ENCODE peak calls at places on chromosomes 13 and 19, in eight cellular contexts. One of them, this sample, is unnamed.

GRCh38 chr13:79749985-79750551 is 269.1 kb downstream of the NDFIP2 start:
- DNase-seq in activated CD8-positive, alpha-beta memory T cell treated with anti-CD3 and anti-CD28 coated beads, Interleukin-2, amount 10 ng/mL, durations not matched to agents 7 days and 5 days: no peak
- DNase-seq in epithelial cell of esophagus: peak; percentile 67
- DNase-seq in heart left ventricle: peak; percentile 57
- DNase-seq in GM12891: no peak
- DNase-seq in GM04503: peak; percentile 96
- DNase-seq in globus pallidus: no peak
- DNase-seq in stromal cell of bone marrow: peak; percentile 61
- DNase-seq in this sample: peak; percentile 55

GRCh38 chr13:96946709-96947311 is 47.5 kb downstream of the OXGR1 start:
- DNase-seq in activated CD8-positive, alpha-beta memory T cell treated with anti-CD3 and anti-CD28 coated beads, Interleukin-2, amount 10 ng/mL, durations not matched to agents 7 days and 5 days: no peak
- DNase-seq in epithelial cell of esophagus: peak; percentile 21
- DNase-seq in heart left ventricle: no peak
- DNase-seq in GM12891: no peak
- DNase-seq in GM04503: no peak
- DNase-seq in globus pallidus: no peak
- DNase-seq in stromal cell of bone marrow: no peak
- DNase-seq in this sample: no peak

GRCh38 chr13:64912141-64912540 is 2318.0 kb downstream of the PCDH9 start:
- DNase-seq in activated CD8-positive, alpha-beta memory T cell treated with anti-CD3 and anti-CD28 coated beads, Interleukin-2, amount 10 ng/mL, durations not matched to agents 7 days and 5 days: no peak
- DNase-seq in epithelial cell of esophagus: peak; percentile 74
- DNase-seq in heart left ventricle: no peak
- DNase-seq in GM12891: no peak
- DNase-seq in GM04503: peak; percentile 25
- DNase-seq in globus pallidus: no peak
- DNase-seq in stromal cell of bone marrow: peak; percentile 2
- DNase-seq in this sample: no peak

GRCh38 chr13:80001510-80001842 is 339.4 kb downstream of the SPRY2 start:
- DNase-seq in activated CD8-positive, alpha-beta memory T cell treated with anti-CD3 and anti-CD28 coated beads, Interleukin-2, amount 10 ng/mL, durations not matched to agents 7 days and 5 days: no peak
- DNase-seq in epithelial cell of esophagus: no peak
- DNase-seq in heart left ventricle: no peak
- DNase-seq in GM12891: no peak
- DNase-seq in GM04503: no peak
- DNase-seq in globus pallidus: peak; percentile 43
- DNase-seq in stromal cell of bone marrow: no peak
- DNase-seq in this sample: no peak

GRCh38 chr19:29665826-29666633 is 769 bp downstream of the PLEKHF1 start:
- DNase-seq in activated CD8-positive, alpha-beta memory T cell treated with anti-CD3 and anti-CD28 coated beads, Interleukin-2, amount 10 ng/mL, durations not matched to agents 7 days and 5 days: no peak
- DNase-seq in epithelial cell of esophagus: peak; percentile 36
- DNase-seq in heart left ventricle: peak; percentile 63
- DNase-seq in GM12891: no peak
- DNase-seq in GM04503: no peak
- DNase-seq in globus pallidus: no peak
- DNase-seq in stromal cell of bone marrow: peak; percentile 73
- DNase-seq in this sample: peak; percentile 76

GRCh38 chr19:42290523-42291436 is 11.2 kb upstream of the PRR19 start:
- DNase-seq in activated CD8-positive, alpha-beta memory T cell treated with anti-CD3 and anti-CD28 coated beads, Interleukin-2, amount 10 ng/mL, durations not matched to agents 7 days and 5 days: peak; percentile 70
- DNase-seq in epithelial cell of esophagus: no peak
- DNase-seq in heart left ventricle: no peak
- DNase-seq in GM12891: no peak
- DNase-seq in GM04503: no peak
- DNase-seq in globus pallidus: no peak
- DNase-seq in stromal cell of bone marrow: no peak
- DNase-seq in this sample: no peak

GRCh38 chr19:52689804-52690394 is 44.9 kb downstream of the ZNF611 start:
- DNase-seq in activated CD8-positive, alpha-beta memory T cell treated with anti-CD3 and anti-CD28 coated beads, Interleukin-2, amount 10 ng/mL, durations not matched to agents 7 days and 5 days: peak; percentile 55
- DNase-seq in epithelial cell of esophagus: peak; percentile 13
- DNase-seq in heart left ventricle: peak; percentile 29
- DNase-seq in GM12891: no peak
- DNase-seq in GM04503: no peak
- DNase-seq in globus pallidus: no peak
- DNase-seq in stromal cell of bone marrow: no peak
- DNase-seq in this sample: peak; percentile 33

GRCh38 chr13:27034678-27035111 is 136.9 kb downstream of the USP12 start:
- DNase-seq in activated CD8-positive, alpha-beta memory T cell treated with anti-CD3 and anti-CD28 coated beads, Interleukin-2, amount 10 ng/mL, durations not matched to agents 7 days and 5 days: peak; percentile 34
- DNase-seq in epithelial cell of esophagus: no peak
- DNase-seq in heart left ventricle: no peak
- DNase-seq in GM12891: no peak
- DNase-seq in GM04503: no peak
- DNase-seq in globus pallidus: peak; percentile 42
- DNase-seq in stromal cell of bone marrow: no peak
- DNase-seq in this sample: no peak

GRCh38 chr19:10724573-10725071 is 6.7 kb downstream of the DNM2 start:
- DNase-seq in activated CD8-positive, alpha-beta memory T cell treated with anti-CD3 and anti-CD28 coated beads, Interleukin-2, amount 10 ng/mL, durations not matched to agents 7 days and 5 days: no peak
- DNase-seq in epithelial cell of esophagus: no peak
- DNase-seq in heart left ventricle: no peak
- DNase-seq in GM12891: no peak
- DNase-seq in GM04503: peak; percentile 30
- DNase-seq in globus pallidus: no peak
- DNase-seq in stromal cell of bone marrow: no peak
- DNase-seq in this sample: no peak

GRCh38 chr13:52001120-52001731 is 10.0 kb downstream of the ATP7B start:
- DNase-seq in activated CD8-positive, alpha-beta memory T cell treated with anti-CD3 and anti-CD28 coated beads, Interleukin-2, amount 10 ng/mL, durations not matched to agents 7 days and 5 days: no peak
- DNase-seq in epithelial cell of esophagus: peak; percentile 62
- DNase-seq in heart left ventricle: no peak
- DNase-seq in GM12891: peak; percentile 35
- DNase-seq in GM04503: peak; percentile 5
- DNase-seq in globus pallidus: peak; percentile 33
- DNase-seq in stromal cell of bone marrow: no peak
- DNase-seq in this sample: no peak

GRCh38 chr19:58557253-58558065 is 952 bp downstream of the UBE2M start:
- DNase-seq in activated CD8-positive, alpha-beta memory T cell treated with anti-CD3 and anti-CD28 coated beads, Interleukin-2, amount 10 ng/mL, durations not matched to agents 7 days and 5 days: no peak
- DNase-seq in epithelial cell of esophagus: no peak
- DNase-seq in heart left ventricle: no peak
- DNase-seq in GM12891: no peak
- DNase-seq in GM04503: no peak
- DNase-seq in globus pallidus: no peak
- DNase-seq in stromal cell of bone marrow: no peak
- DNase-seq in this sample: peak; percentile 13

GRCh38 chr13:111474136-111475002 is 153.9 kb downstream of the TEX29 start:
- DNase-seq in activated CD8-positive, alpha-beta memory T cell treated with anti-CD3 and anti-CD28 coated beads, Interleukin-2, amount 10 ng/mL, durations not matched to agents 7 days and 5 days: no peak
- DNase-seq in epithelial cell of esophagus: peak; percentile 40
- DNase-seq in heart left ventricle: no peak
- DNase-seq in GM12891: peak; percentile 48
- DNase-seq in GM04503: peak; percentile 3
- DNase-seq in globus pallidus: peak; percentile 53
- DNase-seq in stromal cell of bone marrow: peak; percentile 17
- DNase-seq in this sample: no peak

GRCh38 chr19:46776927-46777911 is 11.2 kb downstream of the SLC1A5 start:
- DNase-seq in activated CD8-positive, alpha-beta memory T cell treated with anti-CD3 and anti-CD28 coated beads, Interleukin-2, amount 10 ng/mL, durations not matched to agents 7 days and 5 days: no peak
- DNase-seq in epithelial cell of esophagus: peak; percentile 14
- DNase-seq in heart left ventricle: no peak
- DNase-seq in GM12891: no peak
- DNase-seq in GM04503: no peak
- DNase-seq in globus pallidus: no peak
- DNase-seq in stromal cell of bone marrow: no peak
- DNase-seq in this sample: no peak

GRCh38 chr13:51646041-51646670 is 61.9 kb downstream of the WDFY2 start:
- DNase-seq in activated CD8-positive, alpha-beta memory T cell treated with anti-CD3 and anti-CD28 coated beads, Interleukin-2, amount 10 ng/mL, durations not matched to agents 7 days and 5 days: no peak
- DNase-seq in epithelial cell of esophagus: no peak
- DNase-seq in heart left ventricle: no peak
- DNase-seq in GM12891: no peak
- DNase-seq in GM04503: no peak
- DNase-seq in globus pallidus: no peak
- DNase-seq in stromal cell of bone marrow: no peak
- DNase-seq in this sample: no peak

GRCh38 chr13:114022876-114023275 is 49.0 kb upstream of the C13orf46 start:
- DNase-seq in activated CD8-positive, alpha-beta memory T cell treated with anti-CD3 and anti-CD28 coated beads, Interleukin-2, amount 10 ng/mL, durations not matched to agents 7 days and 5 days: no peak
- DNase-seq in epithelial cell of esophagus: no peak
- DNase-seq in heart left ventricle: no peak
- DNase-seq in GM12891: no peak
- DNase-seq in GM04503: no peak
- DNase-seq in globus pallidus: no peak
- DNase-seq in stromal cell of bone marrow: no peak
- DNase-seq in this sample: no peak

GRCh38 chr19:9751449-9751848 is 17.1 kb downstream of the ZNF846 start:
- DNase-seq in activated CD8-positive, alpha-beta memory T cell treated with anti-CD3 and anti-CD28 coated beads, Interleukin-2, amount 10 ng/mL, durations not matched to agents 7 days and 5 days: no peak
- DNase-seq in epithelial cell of esophagus: no peak
- DNase-seq in heart left ventricle: no peak
- DNase-seq in GM12891: no peak
- DNase-seq in GM04503: no peak
- DNase-seq in globus pallidus: no peak
- DNase-seq in stromal cell of bone marrow: no peak
- DNase-seq in this sample: no peak

GRCh38 chr19:53254451-53255341 is at the start of gene ZNF677:
- DNase-seq in activated CD8-positive, alpha-beta memory T cell treated with anti-CD3 and anti-CD28 coated beads, Interleukin-2, amount 10 ng/mL, durations not matched to agents 7 days and 5 days: peak; percentile 91
- DNase-seq in epithelial cell of esophagus: peak; percentile 92
- DNase-seq in heart left ventricle: peak; percentile 94
- DNase-seq in GM12891: peak; percentile 59
- DNase-seq in GM04503: peak; percentile 29
- DNase-seq in globus pallidus: peak; percentile 95
- DNase-seq in stromal cell of bone marrow: peak; percentile 74
- DNase-seq in this sample: peak; percentile 94

GRCh38 chr13:33855371-33855895 is 37.5 kb downstream of the RFC3 start:
- DNase-seq in activated CD8-positive, alpha-beta memory T cell treated with anti-CD3 and anti-CD28 coated beads, Interleukin-2, amount 10 ng/mL, durations not matched to agents 7 days and 5 days: no peak
- DNase-seq in epithelial cell of esophagus: no peak
- DNase-seq in heart left ventricle: no peak
- DNase-seq in GM12891: no peak
- DNase-seq in GM04503: no peak
- DNase-seq in globus pallidus: no peak
- DNase-seq in stromal cell of bone marrow: no peak
- DNase-seq in this sample: no peak

GRCh38 chr13:103102482-103102881 is 36.3 kb upstream of the SLC10A2 start:
- DNase-seq in activated CD8-positive, alpha-beta memory T cell treated with anti-CD3 and anti-CD28 coated beads, Interleukin-2, amount 10 ng/mL, durations not matched to agents 7 days and 5 days: no peak
- DNase-seq in epithelial cell of esophagus: no peak
- DNase-seq in heart left ventricle: no peak
- DNase-seq in GM12891: no peak
- DNase-seq in GM04503: no peak
- DNase-seq in globus pallidus: no peak
- DNase-seq in stromal cell of bone marrow: no peak
- DNase-seq in this sample: no peak

GRCh38 chr13:73696713-73697112 is 437.5 kb downstream of the KLF12 start:
- DNase-seq in activated CD8-positive, alpha-beta memory T cell treated with anti-CD3 and anti-CD28 coated beads, Interleukin-2, amount 10 ng/mL, durations not matched to agents 7 days and 5 days: no peak
- DNase-seq in epithelial cell of esophagus: no peak
- DNase-seq in heart left ventricle: no peak
- DNase-seq in GM12891: no peak
- DNase-seq in GM04503: no peak
- DNase-seq in globus pallidus: no peak
- DNase-seq in stromal cell of bone marrow: no peak
- DNase-seq in this sample: no peak

GRCh38 chr13:20254076-20254475 is 22.0 kb upstream of the GJB6 start:
- DNase-seq in activated CD8-positive, alpha-beta memory T cell treated with anti-CD3 and anti-CD28 coated beads, Interleukin-2, amount 10 ng/mL, durations not matched to agents 7 days and 5 days: no peak
- DNase-seq in epithelial cell of esophagus: peak; percentile 53
- DNase-seq in heart left ventricle: no peak
- DNase-seq in GM12891: no peak
- DNase-seq in GM04503: no peak
- DNase-seq in globus pallidus: no peak
- DNase-seq in stromal cell of bone marrow: no peak
- DNase-seq in this sample: no peak

GRCh38 chr13:49124693-49125304 is 95.3 kb upstream of the MLNR start:
- DNase-seq in activated CD8-positive, alpha-beta memory T cell treated with anti-CD3 and anti-CD28 coated beads, Interleukin-2, amount 10 ng/mL, durations not matched to agents 7 days and 5 days: no peak
- DNase-seq in epithelial cell of esophagus: no peak
- DNase-seq in heart left ventricle: no peak
- DNase-seq in GM12891: no peak
- DNase-seq in GM04503: no peak
- DNase-seq in globus pallidus: no peak
- DNase-seq in stromal cell of bone marrow: peak; percentile 8
- DNase-seq in this sample: no peak

GRCh38 chr13:53159439-53159838 is 130.8 kb downstream of the OLFM4 start:
- DNase-seq in activated CD8-positive, alpha-beta memory T cell treated with anti-CD3 and anti-CD28 coated beads, Interleukin-2, amount 10 ng/mL, durations not matched to agents 7 days and 5 days: no peak
- DNase-seq in epithelial cell of esophagus: no peak
- DNase-seq in heart left ventricle: no peak
- DNase-seq in GM12891: no peak
- DNase-seq in GM04503: no peak
- DNase-seq in globus pallidus: no peak
- DNase-seq in stromal cell of bone marrow: no peak
- DNase-seq in this sample: no peak

GRCh38 chr19:52778811-52779210 is 7.8 kb downstream of the ZNF600 start:
- DNase-seq in activated CD8-positive, alpha-beta memory T cell treated with anti-CD3 and anti-CD28 coated beads, Interleukin-2, amount 10 ng/mL, durations not matched to agents 7 days and 5 days: peak; percentile 48
- DNase-seq in epithelial cell of esophagus: no peak
- DNase-seq in heart left ventricle: no peak
- DNase-seq in GM12891: no peak
- DNase-seq in GM04503: no peak
- DNase-seq in globus pallidus: no peak
- DNase-seq in stromal cell of bone marrow: no peak
- DNase-seq in this sample: no peak

GRCh38 chr19:19171821-19172532 is 1.9 kb upstream of the MEF2B start:
- DNase-seq in activated CD8-positive, alpha-beta memory T cell treated with anti-CD3 and anti-CD28 coated beads, Interleukin-2, amount 10 ng/mL, durations not matched to agents 7 days and 5 days: no peak
- DNase-seq in epithelial cell of esophagus: no peak
- DNase-seq in heart left ventricle: no peak
- DNase-seq in GM12891: no peak
- DNase-seq in GM04503: no peak
- DNase-seq in globus pallidus: no peak
- DNase-seq in stromal cell of bone marrow: peak; percentile 17
- DNase-seq in this sample: no peak

GRCh38 chr19:1811472-1811894 is 593 bp downstream of the ATP8B3 start:
- DNase-seq in activated CD8-positive, alpha-beta memory T cell treated with anti-CD3 and anti-CD28 coated beads, Interleukin-2, amount 10 ng/mL, durations not matched to agents 7 days and 5 days: peak; percentile 58
- DNase-seq in epithelial cell of esophagus: peak; percentile 90
- DNase-seq in heart left ventricle: no peak
- DNase-seq in GM12891: no peak
- DNase-seq in GM04503: peak; percentile 8
- DNase-seq in globus pallidus: no peak
- DNase-seq in stromal cell of bone marrow: peak; percentile 12
- DNase-seq in this sample: peak; percentile 41

This sample was measured in left ventricle myocardium inferior.